ENCODE peak calls at places on chromosomes 7 and 10, in ten cellular contexts. T is heart left ventricle, M is GM10248, Q is psoas muscle, Y is OCI-LY7, O is BJ, L is cardiac muscle cell, D is GM20000, W is omental fat pad, S is AG09319. J is an unnamed sample.

GRCh38 chr10:43922335-43923280 is 273.9 kb upstream of the ZNF32 start:
- DNase-seq in T (no peak), M (no peak), Q (no peak), Y (peak; percentile 50), O (no peak), L (no peak), D (no peak), W (no peak), S (no peak), J (no peak)

GRCh38 chr7:27097686-27098492 is 2.1 kb upstream of the HOXA1 start:
- DNase-seq in T (no peak), M (no peak), Q (no peak), Y (no peak), O (no peak), L (no peak), D (peak; percentile 19), W (no peak), S (no peak), J (no peak)

GRCh38 chr7:22219036-22219435 is 137.9 kb downstream of the RAPGEF5 start:
- DNase-seq in T (no peak), M (no peak), Q (no peak), Y (no peak), O (no peak), L (peak; percentile 44), D (no peak), W (no peak), S (no peak), J (no peak)

GRCh38 chr10:21368728-21369425 is 156.6 kb downstream of the SKIDA1 start:
- DNase-seq in T (no peak), M (no peak), Q (peak; percentile 19), Y (no peak), O (no peak), L (peak; percentile 92), D (no peak), W (peak; percentile 49), S (no peak), J (no peak)

GRCh38 chr10:48716393-48716792 is 31.7 kb downstream of the WDFY4 start:
- DNase-seq in T (no peak), M (no peak), Q (no peak), Y (no peak), O (no peak), L (no peak), D (no peak), W (no peak), S (no peak), J (no peak)

GRCh38 chr7:18429547-18429946 is 66.0 kb upstream of the HDAC9 start:
- DNase-seq in T (no peak), M (no peak), Q (no peak), Y (no peak), O (peak; percentile 28), L (peak; percentile 50), D (no peak), W (no peak), S (no peak), J (no peak)

GRCh38 chr10:77756319-77757232 is 119.0 kb upstream of the KCNMA1 start:
- DNase-seq in T (no peak), M (peak; percentile 45), Q (peak; percentile 33), Y (peak; percentile 23), O (no peak), L (peak; percentile 84), D (peak; percentile 47), W (no peak), S (no peak), J (peak; percentile 14)

GRCh38 chr10:126147866-126148578 is 240.3 kb downstream of the ADAM12 start:
- DNase-seq in T (no peak), M (no peak), Q (no peak), Y (no peak), O (no peak), L (peak; percentile 69), D (no peak), W (no peak), S (no peak), J (peak; percentile 40)

GRCh38 chr10:77493239-77493806 is 144.3 kb downstream of the KCNMA1 start:
- DNase-seq in T (no peak), M (no peak), Q (no peak), Y (no peak), O (no peak), L (no peak), D (no peak), W (no peak), S (no peak), J (no peak)

GRCh38 chr10:22321831-22322662 is 1.1 kb downstream of the BMI1 start:
- DNase-seq in T (peak; percentile 70), M (peak; percentile 32), Q (peak; percentile 37), Y (peak; percentile 20), O (no peak), L (peak; percentile 32), D (peak; percentile 56), W (no peak), S (no peak), J (no peak)

GRCh38 chr7:51295435-51296269 is 21.0 kb downstream of the COBL start:
- DNase-seq in T (no peak), M (no peak), Q (no peak), Y (no peak), O (no peak), L (no peak), D (no peak), W (no peak), S (no peak), J (no peak)

GRCh38 chr10:129500617-129501339 is 33.7 kb downstream of the MGMT start:
- DNase-seq in T (no peak), M (no peak), Q (no peak), Y (no peak), O (no peak), L (no peak), D (no peak), W (no peak), S (no peak), J (no peak)

GRCh38 chr10:129496995-129497394 is 30.0 kb downstream of the MGMT start:
- DNase-seq in T (no peak), M (no peak), Q (no peak), Y (no peak), O (no peak), L (no peak), D (no peak), W (no peak), S (no peak), J (no peak)

GRCh38 chr10:129501652-129502436 is 34.8 kb downstream of the MGMT start:
- DNase-seq in T (no peak), M (peak; percentile 56), Q (no peak), Y (no peak), O (no peak), L (no peak), D (peak; percentile 55), W (peak; percentile 38), S (no peak), J (no peak)

GRCh38 chr10:129495697-129496096 is 28.7 kb downstream of the MGMT start:
- DNase-seq in T (no peak), M (no peak), Q (no peak), Y (no peak), O (no peak), L (no peak), D (no peak), W (no peak), S (no peak), J (no peak)

GRCh38 chr10:129498680-129499079 is 31.6 kb downstream of the MGMT start:
- DNase-seq in T (no peak), M (no peak), Q (no peak), Y (no peak), O (no peak), L (no peak), D (no peak), W (no peak), S (no peak), J (no peak)
- TF ChIP-seq CTCF in T (no peak), M (peak; percentile 15), Q (no peak), Y (peak; percentile 47), O (no peak), L (no peak), D (no peak), W (no peak), S (no peak), J (no peak)

GRCh38 chr10:62248465-62248864 is 20.2 kb downstream of the RTKN2 start:
- DNase-seq in T (no peak), M (no peak), Q (no peak), Y (peak; percentile 23), O (no peak), L (peak; percentile 44), D (no peak), W (no peak), S (no peak), J (no peak)
- TF ChIP-seq CTCF in T (no peak), M (no peak), Q (no peak), Y (peak; percentile 82), O (peak; percentile 32), L (peak; percentile 35), D (no peak), W (no peak), S (peak; percentile 30), J (peak; percentile 34)

GRCh38 chr7:79740076-79740475 is 286.6 kb upstream of the MAGI2 start:
- DNase-seq in T (peak; percentile 39), M (no peak), Q (no peak), Y (no peak), O (no peak), L (no peak), D (no peak), W (no peak), S (no peak), J (no peak)

GRCh38 chr7:79736418-79736817 is 283.0 kb upstream of the MAGI2 start:
- DNase-seq in T (no peak), M (no peak), Q (no peak), Y (no peak), O (no peak), L (no peak), D (no peak), W (no peak), S (no peak), J (no peak)

GRCh38 chr7:79741684-79742083 is 288.2 kb upstream of the MAGI2 start:
- DNase-seq in T (no peak), M (no peak), Q (no peak), Y (no peak), O (no peak), L (peak; percentile 10), D (no peak), W (no peak), S (no peak), J (no peak)
- TF ChIP-seq CTCF in T (no peak), M (no peak), Q (no peak), Y (peak; percentile 20), O (peak; percentile 13), L (peak; percentile 39), D (no peak), W (no peak), S (peak; percentile 10), J (peak; percentile 49)

GRCh38 chr10:1109795-1110673 is 53.8 kb downstream of the WDR37 start:
- DNase-seq in T (no peak), M (peak; percentile 75), Q (no peak), Y (peak; percentile 27), O (peak; percentile 42), L (peak; percentile 86), D (peak; percentile 81), W (no peak), S (no peak), J (peak; percentile 4)
- TF ChIP-seq CTCF in T (peak; percentile 25), M (peak; percentile 67), Q (peak; percentile 40), Y (peak; percentile 72), O (peak; percentile 64), L (peak; percentile 83), D (peak; percentile 58), W (no peak), S (peak; percentile 45), J (peak; percentile 60)

GRCh38 chr10:32445740-32446615 is at the start of gene CCDC7:
- DNase-seq in T (peak; percentile 93), M (peak; percentile 89), Q (peak; percentile 89), Y (peak; percentile 93), O (peak; percentile 44), L (peak; percentile 94), D (peak; percentile 87), W (peak; percentile 24), S (peak; percentile 67), J (peak; percentile 52)
- TF ChIP-seq CTCF in T (peak; percentile 40), M (peak; percentile 62), Q (peak; percentile 55), Y (peak; percentile 72), O (peak; percentile 26), L (peak; percentile 60), D (peak; percentile 23), W (no peak), S (peak; percentile 37), J (peak; percentile 38)

J was measured in AG09309.